ENCODE peak calls at places on chromosomes 16 and 17, in four cellular contexts. S is activated naive CD8-positive, alpha-beta T cell treated with anti-CD3 and anti-CD28 coated beads for 36 hours; P is amygdala; K is ELF-1. M is an unnamed sample.

GRCh38 chr16:23711785-23712184 is 1.2 kb downstream of the ERN2 start:
- DNase-seq in P (no peak), K (no peak), S (no peak), M (no peak)

GRCh38 chr17:80786470-80786869 is 205.2 kb upstream of the CHMP6 start:
- DNase-seq in S (no peak), P (peak), K (peak), M (no peak)

GRCh38 chr17:17866425-17866824 is 29.6 kb upstream of the SREBF1 start:
- DNase-seq in P (no peak), S (no peak), K (no peak), M (no peak)

GRCh38 chr17:61426482-61427304 is 25.5 kb upstream of the TBX4 start:
- DNase-seq in S (no peak), P (no peak), K (peak), M (no peak)

GRCh38 chr17:81025756-81026155 is 9.2 kb upstream of the BAIAP2 start:
- DNase-seq in K (no peak), S (no peak), P (no peak), M (no peak)

GRCh38 chr16:17538942-17539341 is 68.2 kb upstream of the XYLT1 start:
- DNase-seq in K (no peak), P (peak), S (no peak), M (no peak)

GRCh38 chr17:27982688-27983087 is 59.8 kb upstream of the NLK start:
- DNase-seq in S (no peak), K (no peak), P (no peak), M (no peak)

GRCh38 chr17:77882481-77883212 is 75.9 kb upstream of the TNRC6C start:
- DNase-seq in P (peak), S (peak), K (no peak), M (peak)

GRCh38 chr17:33520404-33521032 is 227.4 kb upstream of the ASIC2 start:
- DNase-seq in S (peak), K (peak), P (peak), M (no peak)

GRCh38 chr17:1787301-1787902 is 25.5 kb downstream of the SERPINF1 start:
- DNase-seq in S (no peak), P (no peak), K (peak), M (no peak)

GRCh38 chr16:47727131-47727530 is 266.0 kb downstream of the PHKB start:
- DNase-seq in S (no peak), P (no peak), K (no peak), M (no peak)

GRCh38 chr17:15349119-15349518 is 7.7 kb upstream of the TEKT3 start:
- DNase-seq in S (no peak), K (no peak), P (no peak), M (no peak)

GRCh38 chr16:1428511-1428910 is 2.4 kb upstream of the PERCC1 start:
- DNase-seq in S (peak), P (no peak), K (peak), M (no peak)

GRCh38 chr16:28876016-28876659 is 2.1 kb upstream of the ATP2A1 start:
- DNase-seq in P (no peak), S (no peak), K (no peak), M (no peak)

GRCh38 chr17:71502443-71502842 is 618.4 kb upstream of the SOX9 start:
- DNase-seq in K (no peak), P (no peak), S (no peak), M (no peak)

GRCh38 chr17:81865733-81866439 is 5.3 kb downstream of the ARHGDIA start:
- DNase-seq in P (no peak), K (peak), S (no peak), M (no peak)

GRCh38 chr17:10292057-10292931 is 80.5 kb downstream of the MYH13 start:
- DNase-seq in S (no peak), P (no peak), K (peak), M (no peak)

GRCh38 chr17:72634621-72635020 is 457.9 kb downstream of the SLC39A11 start:
- DNase-seq in K (no peak), S (no peak), P (no peak), M (no peak)

GRCh38 chr17:20944014-20944905 is 98.6 kb downstream of the USP22 start:
- DNase-seq in P (no peak), S (peak), K (peak), M (no peak)